ENCODE peak calls at places on chromosomes 12 and 14, in eight cellular contexts. One of them, this sample, is unnamed.

GRCh38 chr14:69392481-69392880 is 5.6 kb downstream of the ERH start:
- DNase-seq in MM.1S: no peak
- DNase-seq in neural progenitor cell: no peak
- DNase-seq in foreskin keratinocyte: no peak
- DNase-seq in tibial artery: no peak
- DNase-seq in CD4-positive, alpha-beta T cell: no peak
- DNase-seq in astrocyte: no peak
- DNase-seq in uterus: no peak
- DNase-seq in this sample: peak

GRCh38 chr14:103897075-103897947 is 30.9 kb upstream of the TDRD9 start:
- DNase-seq in MM.1S: no peak
- DNase-seq in neural progenitor cell: no peak
- DNase-seq in foreskin keratinocyte: no peak
- DNase-seq in tibial artery: no peak
- DNase-seq in CD4-positive, alpha-beta T cell: no peak
- DNase-seq in astrocyte: no peak
- DNase-seq in uterus: no peak
- DNase-seq in this sample: no peak

GRCh38 chr14:90750191-90750590 is 66.0 kb downstream of the TTC7B start:
- DNase-seq in MM.1S: no peak
- DNase-seq in neural progenitor cell: no peak
- DNase-seq in foreskin keratinocyte: no peak
- DNase-seq in tibial artery: no peak
- DNase-seq in CD4-positive, alpha-beta T cell: no peak
- DNase-seq in astrocyte: no peak
- DNase-seq in uterus: no peak
- DNase-seq in this sample: no peak

GRCh38 chr12:125137776-125138344 is 72.6 kb downstream of the AACS start:
- DNase-seq in MM.1S: no peak
- DNase-seq in neural progenitor cell: no peak
- DNase-seq in foreskin keratinocyte: no peak
- DNase-seq in tibial artery: no peak
- DNase-seq in CD4-positive, alpha-beta T cell: no peak
- DNase-seq in astrocyte: no peak
- DNase-seq in uterus: no peak
- DNase-seq in this sample: no peak

GRCh38 chr14:56357478-56357877 is 222.1 kb upstream of the TMEM260 start:
- DNase-seq in MM.1S: no peak
- DNase-seq in neural progenitor cell: no peak
- DNase-seq in foreskin keratinocyte: no peak
- DNase-seq in tibial artery: no peak
- DNase-seq in CD4-positive, alpha-beta T cell: no peak
- DNase-seq in astrocyte: no peak
- DNase-seq in uterus: no peak
- DNase-seq in this sample: no peak

GRCh38 chr14:49687942-49688700 is at the start of gene POLE2:
- DNase-seq in MM.1S: peak
- DNase-seq in neural progenitor cell: peak
- DNase-seq in foreskin keratinocyte: peak
- DNase-seq in tibial artery: peak
- DNase-seq in CD4-positive, alpha-beta T cell: peak
- DNase-seq in astrocyte: peak
- DNase-seq in uterus: peak
- DNase-seq in this sample: peak

GRCh38 chr12:39972119-39972518 is 133.8 kb downstream of the SLC2A13 start:
- DNase-seq in MM.1S: no peak
- DNase-seq in neural progenitor cell: no peak
- DNase-seq in foreskin keratinocyte: no peak
- DNase-seq in tibial artery: no peak
- DNase-seq in CD4-positive, alpha-beta T cell: no peak
- DNase-seq in astrocyte: peak
- DNase-seq in uterus: no peak
- DNase-seq in this sample: no peak

GRCh38 chr12:46386877-46387629 is 14.5 kb upstream of the SLC38A2 start:
- DNase-seq in MM.1S: peak
- DNase-seq in neural progenitor cell: peak
- DNase-seq in foreskin keratinocyte: no peak
- DNase-seq in tibial artery: peak
- DNase-seq in CD4-positive, alpha-beta T cell: no peak
- DNase-seq in astrocyte: peak
- DNase-seq in uterus: peak
- DNase-seq in this sample: peak

GRCh38 chr12:92771011-92771410 is 68.2 kb downstream of the PLEKHG7 start:
- DNase-seq in MM.1S: no peak
- DNase-seq in neural progenitor cell: no peak
- DNase-seq in foreskin keratinocyte: no peak
- DNase-seq in tibial artery: no peak
- DNase-seq in CD4-positive, alpha-beta T cell: no peak
- DNase-seq in astrocyte: no peak
- DNase-seq in uterus: no peak
- DNase-seq in this sample: no peak

GRCh38 chr14:63909984-63910383 is 57.2 kb downstream of the SYNE2 start:
- DNase-seq in MM.1S: no peak
- DNase-seq in neural progenitor cell: no peak
- DNase-seq in foreskin keratinocyte: no peak
- DNase-seq in tibial artery: no peak
- DNase-seq in CD4-positive, alpha-beta T cell: no peak
- DNase-seq in astrocyte: no peak
- DNase-seq in uterus: no peak
- DNase-seq in this sample: no peak

GRCh38 chr14:69204753-69205152 is 13.5 kb downstream of the EXD2 start:
- DNase-seq in MM.1S: no peak
- DNase-seq in neural progenitor cell: no peak
- DNase-seq in foreskin keratinocyte: peak
- DNase-seq in tibial artery: no peak
- DNase-seq in CD4-positive, alpha-beta T cell: no peak
- DNase-seq in astrocyte: no peak
- DNase-seq in uterus: no peak
- DNase-seq in this sample: no peak

GRCh38 chr14:100058777-100059432 is 6.3 kb upstream of the EVL start:
- DNase-seq in MM.1S: peak
- DNase-seq in neural progenitor cell: no peak
- DNase-seq in foreskin keratinocyte: no peak
- DNase-seq in tibial artery: no peak
- DNase-seq in CD4-positive, alpha-beta T cell: no peak
- DNase-seq in astrocyte: no peak
- DNase-seq in uterus: no peak
- DNase-seq in this sample: peak

GRCh38 chr14:100059433-100059781 is 5.8 kb upstream of the EVL start:
- DNase-seq in MM.1S: no peak
- DNase-seq in neural progenitor cell: no peak
- DNase-seq in foreskin keratinocyte: peak
- DNase-seq in tibial artery: no peak
- DNase-seq in CD4-positive, alpha-beta T cell: no peak
- DNase-seq in astrocyte: no peak
- DNase-seq in uterus: no peak
- DNase-seq in this sample: no peak

GRCh38 chr14:100056431-100056830 is 8.8 kb upstream of the EVL start:
- DNase-seq in MM.1S: no peak
- DNase-seq in neural progenitor cell: no peak
- DNase-seq in foreskin keratinocyte: no peak
- DNase-seq in tibial artery: no peak
- DNase-seq in CD4-positive, alpha-beta T cell: no peak
- DNase-seq in astrocyte: no peak
- DNase-seq in uterus: no peak
- DNase-seq in this sample: no peak

GRCh38 chr14:100054553-100055075 is 10.6 kb upstream of the EVL start:
- DNase-seq in MM.1S: no peak
- DNase-seq in neural progenitor cell: no peak
- DNase-seq in foreskin keratinocyte: no peak
- DNase-seq in tibial artery: no peak
- DNase-seq in CD4-positive, alpha-beta T cell: no peak
- DNase-seq in astrocyte: no peak
- DNase-seq in uterus: no peak
- DNase-seq in this sample: no peak

GRCh38 chr14:100056964-100057817 is 8.0 kb upstream of the EVL start:
- DNase-seq in MM.1S: peak
- DNase-seq in neural progenitor cell: no peak
- DNase-seq in foreskin keratinocyte: peak
- DNase-seq in tibial artery: no peak
- DNase-seq in CD4-positive, alpha-beta T cell: no peak
- DNase-seq in astrocyte: no peak
- DNase-seq in uterus: no peak
- DNase-seq in this sample: peak
- TF ChIP-seq CTCF in MM.1S: peak
- TF ChIP-seq CTCF in neural progenitor cell: peak
- TF ChIP-seq CTCF in foreskin keratinocyte: peak
- TF ChIP-seq CTCF in tibial artery: peak
- TF ChIP-seq CTCF in CD4-positive, alpha-beta T cell: peak
- TF ChIP-seq CTCF in astrocyte: no peak
- TF ChIP-seq CTCF in uterus: peak
- TF ChIP-seq CTCF in this sample: peak

GRCh38 chr12:6083606-6084005 is 40.9 kb downstream of the VWF start:
- DNase-seq in MM.1S: no peak
- DNase-seq in neural progenitor cell: no peak
- DNase-seq in foreskin keratinocyte: no peak
- DNase-seq in tibial artery: peak
- DNase-seq in CD4-positive, alpha-beta T cell: no peak
- DNase-seq in astrocyte: no peak
- DNase-seq in uterus: no peak
- DNase-seq in this sample: no peak

GRCh38 chr12:6085841-6086240 is 38.6 kb downstream of the VWF start:
- DNase-seq in MM.1S: no peak
- DNase-seq in neural progenitor cell: no peak
- DNase-seq in foreskin keratinocyte: no peak
- DNase-seq in tibial artery: peak
- DNase-seq in CD4-positive, alpha-beta T cell: no peak
- DNase-seq in astrocyte: no peak
- DNase-seq in uterus: no peak
- DNase-seq in this sample: no peak

GRCh38 chr12:6082613-6083012 is 41.9 kb downstream of the VWF start:
- DNase-seq in MM.1S: no peak
- DNase-seq in neural progenitor cell: no peak
- DNase-seq in foreskin keratinocyte: no peak
- DNase-seq in tibial artery: peak
- DNase-seq in CD4-positive, alpha-beta T cell: no peak
- DNase-seq in astrocyte: peak
- DNase-seq in uterus: no peak
- DNase-seq in this sample: no peak

GRCh38 chr12:6084969-6085450 is 39.5 kb downstream of the VWF start:
- DNase-seq in MM.1S: no peak
- DNase-seq in neural progenitor cell: peak
- DNase-seq in foreskin keratinocyte: no peak
- DNase-seq in tibial artery: no peak
- DNase-seq in CD4-positive, alpha-beta T cell: no peak
- DNase-seq in astrocyte: no peak
- DNase-seq in uterus: no peak
- DNase-seq in this sample: no peak

DNA sequence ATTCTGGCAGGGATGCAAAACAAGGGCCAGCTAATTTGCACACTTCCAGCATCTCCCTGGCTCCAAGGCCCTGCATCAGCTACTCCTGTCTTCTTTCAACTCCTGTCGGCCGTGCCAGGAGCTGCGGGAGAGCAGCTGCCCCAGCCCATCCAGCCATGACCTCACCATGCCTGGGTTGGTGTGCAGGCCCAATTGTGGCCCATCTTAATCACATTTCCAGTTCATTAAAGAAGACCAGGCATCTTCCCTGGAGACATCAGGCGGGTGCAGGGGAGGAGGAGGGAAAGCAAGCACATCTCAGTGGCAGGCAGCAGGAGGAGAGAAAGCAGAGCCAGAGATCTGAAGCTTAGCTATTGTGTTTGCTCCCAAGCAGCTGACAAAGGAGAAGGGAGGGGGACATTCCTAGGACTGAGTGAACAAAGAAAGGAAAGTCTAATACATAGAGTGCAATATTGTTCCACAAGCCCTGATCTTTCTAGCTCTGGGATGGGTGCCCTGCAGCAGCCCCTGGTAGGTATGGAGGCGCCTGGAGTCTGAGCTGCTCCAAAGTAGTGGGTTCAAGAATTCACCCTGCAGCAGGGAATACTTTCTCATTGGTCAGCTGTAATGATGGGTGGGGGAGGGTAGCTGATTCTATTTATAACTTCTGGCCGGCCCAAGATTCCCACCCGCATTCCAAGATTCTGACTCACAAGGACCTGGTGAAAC is 40.1 kb downstream of the VWF start:
- DNase-seq in MM.1S: no peak
- DNase-seq in neural progenitor cell: peak
- DNase-seq in foreskin keratinocyte: peak
- DNase-seq in tibial artery: peak
- DNase-seq in CD4-positive, alpha-beta T cell: no peak
- DNase-seq in astrocyte: peak
- DNase-seq in uterus: peak
- DNase-seq in this sample: no peak
- TF ChIP-seq CTCF in MM.1S: no peak
- TF ChIP-seq CTCF in neural progenitor cell: no peak
- TF ChIP-seq CTCF in foreskin keratinocyte: no peak
- TF ChIP-seq CTCF in tibial artery: no peak
- TF ChIP-seq CTCF in CD4-positive, alpha-beta T cell: no peak
- TF ChIP-seq CTCF in astrocyte: no peak
- TF ChIP-seq CTCF in uterus: no peak
- TF ChIP-seq CTCF in this sample: no peak

DNA sequence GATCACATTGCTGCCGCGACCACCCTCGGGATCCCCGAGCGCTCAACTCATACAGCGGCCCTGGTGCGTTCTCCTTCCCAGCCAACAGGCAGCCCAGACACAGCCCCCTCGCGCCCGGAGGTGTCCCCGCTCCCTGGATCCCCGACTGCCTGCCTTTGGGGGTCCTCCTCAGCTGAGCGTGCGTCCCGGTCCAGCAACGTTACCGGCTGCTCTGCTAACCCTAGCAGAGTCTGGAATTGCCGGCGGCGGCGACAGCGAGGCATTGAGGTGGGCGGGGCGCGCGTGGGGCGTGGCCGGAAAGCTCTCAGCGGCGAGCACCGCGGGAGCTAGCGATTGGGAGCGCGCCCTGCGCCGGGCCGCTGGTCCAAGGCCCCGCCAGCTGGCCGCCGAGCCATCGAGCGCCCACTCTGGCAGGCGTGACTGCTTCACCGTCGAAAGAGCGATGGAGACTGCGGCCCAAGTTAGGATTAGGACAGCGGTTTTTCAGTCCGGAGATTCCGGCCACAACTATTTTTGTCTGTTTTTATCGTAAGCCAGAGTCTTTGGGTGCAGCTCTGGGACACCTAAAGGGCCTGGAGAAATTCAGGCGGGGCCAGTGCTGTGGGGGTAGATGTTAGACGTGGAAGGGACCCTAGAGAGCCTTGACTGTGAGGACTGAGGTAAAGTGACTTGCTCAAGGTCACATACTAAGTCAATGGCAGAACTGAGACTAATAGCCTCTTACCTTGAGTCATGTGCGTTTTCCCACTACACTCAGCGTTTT is at the start of gene HEATR5A:
- DNase-seq in MM.1S: peak
- DNase-seq in neural progenitor cell: peak
- DNase-seq in foreskin keratinocyte: peak
- DNase-seq in tibial artery: peak
- DNase-seq in CD4-positive, alpha-beta T cell: peak
- DNase-seq in astrocyte: peak
- DNase-seq in uterus: peak
- DNase-seq in this sample: peak
- TF ChIP-seq CTCF in MM.1S: no peak
- TF ChIP-seq CTCF in neural progenitor cell: peak
- TF ChIP-seq CTCF in foreskin keratinocyte: peak
- TF ChIP-seq CTCF in tibial artery: peak
- TF ChIP-seq CTCF in CD4-positive, alpha-beta T cell: peak
- TF ChIP-seq CTCF in astrocyte: no peak
- TF ChIP-seq CTCF in uterus: peak
- TF ChIP-seq CTCF in this sample: peak

GRCh38 chr12:132427999-132428871 is 61.7 kb upstream of the FBRSL1 start:
- DNase-seq in MM.1S: no peak
- DNase-seq in neural progenitor cell: peak
- DNase-seq in foreskin keratinocyte: no peak
- DNase-seq in tibial artery: no peak
- DNase-seq in CD4-positive, alpha-beta T cell: no peak
- DNase-seq in astrocyte: no peak
- DNase-seq in uterus: no peak
- DNase-seq in this sample: no peak
- TF ChIP-seq CTCF in MM.1S: no peak
- TF ChIP-seq CTCF in neural progenitor cell: peak
- TF ChIP-seq CTCF in foreskin keratinocyte: no peak
- TF ChIP-seq CTCF in tibial artery: no peak
- TF ChIP-seq CTCF in CD4-positive, alpha-beta T cell: no peak
- TF ChIP-seq CTCF in astrocyte: no peak
- TF ChIP-seq CTCF in uterus: no peak
- TF ChIP-seq CTCF in this sample: no peak